ENCODE peak calls at places on chromosomes 1 and 21, in five cellular contexts. B, A, C, V and K are unnamed samples. For H3K4me1 and H3K27me3, the result is how much of the 10 kb centered on the place peaks cover.

GRCh38 chr1:19974822-19975416 is 4.5 kb downstream of the PLA2G2A start:
- DNase-seq in V (peak), A (peak), B (peak), C (no peak), K (peak)

GRCh38 chr1:248837045-248837793 is 805 bp upstream of the ZNF672 start:
- DNase-seq in B (no peak), A (no peak), C (no peak), V (no peak), K (no peak)

GRCh38 chr21:17089121-17089520 is 423.7 kb upstream of the CXADR start:
- DNase-seq in C (no peak), A (peak), V (no peak), B (no peak), K (no peak)

GRCh38 chr1:85865183-85865582 is 156.9 kb upstream of the ZNHIT6 start:
- DNase-seq in B (no peak), C (no peak), V (no peak), A (no peak), K (no peak)

GRCh38 chr1:9363061-9363471 is 70.4 kb downstream of the SPSB1 start:
- DNase-seq in A (no peak), V (no peak), B (no peak), C (no peak), K (no peak)

GRCh38 chr1:243851129-243851756 is 1.2 kb upstream of the AKT3 start:
- DNase-seq in B (no peak), C (no peak), V (no peak), A (no peak), K (no peak)

GRCh38 chr1:22490309-22490708 is 38.7 kb downstream of the ZBTB40 start:
- DNase-seq in C (no peak), A (no peak), B (no peak), V (no peak), K (no peak)

GRCh38 chr21:45390121-45390751 is 14.7 kb upstream of the COL18A1 start:
- DNase-seq in B (peak), V (no peak), A (no peak), C (no peak), K (no peak)

GRCh38 chr1:109104364-109105151 is 9.4 kb upstream of the ELAPOR1 start:
- DNase-seq in C (no peak), A (no peak), V (no peak), B (no peak), K (peak)

GRCh38 chr1:109361649-109362048 is 36.1 kb downstream of the SORT1 start:
- DNase-seq in V (no peak), C (no peak), B (no peak), A (no peak), K (no peak)

GRCh38 chr1:192489046-192489445 is 86.5 kb upstream of the RGS1 start:
- DNase-seq in B (no peak), A (peak), C (no peak), V (no peak), K (no peak)

GRCh38 chr1:163914785-163915413 is 593.1 kb downstream of the NUF2 start:
- DNase-seq in A (no peak), V (no peak), B (no peak), C (peak), K (no peak)

GRCh38 chr1:23562138-23562819 is 3.0 kb upstream of the ID3 start:
- DNase-seq in V (peak), A (peak), B (peak), C (peak), K (peak)

GRCh38 chr1:94406446-94406845 is 11.7 kb upstream of the ABCD3 start:
- DNase-seq in A (no peak), C (no peak), B (no peak), V (no peak), K (no peak)

GRCh38 chr1:67921725-67922489 is 88.6 kb upstream of the GNG12 start:
- DNase-seq in A (peak), B (no peak), C (no peak), V (no peak), K (peak)

GRCh38 chr1:235996048-235996785 is 68.7 kb downstream of the NID1 start:
- DNase-seq in C (no peak), B (no peak), V (no peak), A (no peak), K (no peak)

GRCh38 chr1:160338580-160338979 is 4.5 kb downstream of the COPA start:
- DNase-seq in C (no peak), A (no peak), V (no peak), B (no peak), K (no peak)

GRCh38 chr1:226711976-226712778 is 26.9 kb downstream of the ITPKB start:
- DNase-seq in V (peak), B (no peak), A (no peak), C (peak), K (no peak)

GRCh38 chr1:55362558-55362957 is 147.4 kb upstream of the USP24 start:
- DNase-seq in C (peak), B (no peak), V (no peak), A (peak), K (peak)

GRCh38 chr21:37631319-37632117 is 264.9 kb downstream of the DYRK1A start:
- DNase-seq in V (no peak), C (peak), A (peak), B (no peak), K (peak)

GRCh38 chr1:204435886-204436271 is 24.3 kb upstream of the PPP1R15B start:
- DNase-seq in B (no peak), C (no peak), A (no peak), V (no peak), K (no peak)

GRCh38 chr1:2335721-2336475 is 55.5 kb downstream of the MORN1 start:
- DNase-seq in A (no peak), B (no peak), V (no peak), C (no peak), K (no peak)

GRCh38 chr1:230778916-230779590 is 31.9 kb downstream of the CAPN9 start:
- DNase-seq in V (no peak), A (peak), C (no peak), B (no peak), K (no peak)

GRCh38 chr1:196538473-196538872 is 69.8 kb downstream of the KCNT2 start:
- DNase-seq in C (no peak), B (no peak), V (no peak), A (no peak), K (no peak)
- H3K4me1 ChIP-seq in C (under half), B (under half), V (under half), A (under half), K (under half)

GRCh38 chr1:154808261-154808908 is 61.7 kb downstream of the KCNN3 start:
- DNase-seq in B (no peak), V (no peak), A (no peak), C (no peak), K (no peak)

GRCh38 chr1:154807048-154807591 is 63.0 kb downstream of the KCNN3 start:
- DNase-seq in V (no peak), C (peak), A (no peak), B (no peak), K (no peak)

GRCh38 chr1:154803203-154803920 is 66.7 kb downstream of the KCNN3 start:
- DNase-seq in B (no peak), V (no peak), C (no peak), A (no peak), K (no peak)

GRCh38 chr1:154808909-154809262 is 61.2 kb downstream of the KCNN3 start:
- DNase-seq in V (no peak), C (no peak), B (peak), A (no peak), K (no peak)

GRCh38 chr1:154806333-154806732 is 63.7 kb downstream of the KCNN3 start:
- DNase-seq in C (no peak), V (no peak), A (no peak), B (no peak), K (no peak)
- H3K27me3 ChIP-seq in C (under half), V (under half), A (under half), B (under half), K (half or more)

GRCh38 chr1:212555426-212555825 is 53.1 kb upstream of the ATF3 start:
- DNase-seq in A (no peak), V (no peak), B (no peak), C (no peak), K (no peak)
- H3K27ac ChIP-seq in A (no peak), V (no peak), B (no peak), C (no peak), K (no peak)

DNA sequence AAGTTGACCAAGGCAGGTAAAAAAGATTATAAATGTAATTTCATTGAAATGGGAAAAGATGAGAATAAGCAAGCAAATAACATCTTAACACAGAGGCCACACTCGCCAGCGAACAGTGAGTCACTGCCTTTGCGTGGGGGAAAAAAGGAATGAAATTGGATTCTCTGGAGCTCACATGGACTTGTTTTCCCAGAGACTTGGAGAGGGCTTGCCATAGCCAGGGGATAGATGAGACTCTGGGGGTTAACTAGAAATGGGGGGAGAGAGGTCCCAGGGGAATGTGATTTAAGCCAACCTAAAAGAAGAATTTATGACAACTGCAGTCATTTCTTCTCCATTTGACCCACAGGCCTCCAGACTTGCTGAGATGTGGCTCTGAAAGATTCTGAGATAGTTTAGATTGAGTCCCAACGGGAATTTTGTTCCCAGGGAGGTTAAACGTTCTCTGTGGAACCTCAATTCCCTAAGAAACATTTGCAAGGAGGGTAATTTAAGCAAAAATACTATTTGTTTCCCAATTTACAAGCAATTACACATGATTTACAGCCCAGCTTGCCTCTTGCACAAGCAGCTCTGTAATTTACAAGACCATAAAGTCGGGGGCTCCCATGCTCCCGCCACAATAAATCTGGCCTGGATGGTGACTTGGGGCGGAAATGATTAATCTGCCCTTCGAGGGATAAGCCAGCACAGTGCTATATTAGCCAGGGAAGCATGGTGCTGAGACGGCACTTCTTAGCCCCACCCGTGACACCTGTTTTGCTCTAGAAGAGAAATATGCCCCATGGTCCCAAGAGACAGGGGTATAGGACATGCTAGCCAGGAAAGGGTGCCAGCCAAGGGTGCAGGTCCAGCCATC is 68.8 kb downstream of the GRIK3 start:
- DNase-seq in V (no peak), A (no peak), B (no peak), C (no peak), K (no peak)
- H3K4me1 ChIP-seq in V (under half), A (under half), B (under half), C (under half), K (under half)

GRCh38 chr1:150002217-150002616 is 8.3 kb downstream of the OTUD7B start:
- DNase-seq in C (no peak), V (no peak), B (no peak), A (no peak), K (no peak)

GRCh38 chr1:150003826-150004225 is 6.7 kb downstream of the OTUD7B start:
- DNase-seq in A (no peak), C (no peak), B (no peak), V (no peak), K (no peak)

GRCh38 chr1:150008699-150009098 is 1.8 kb downstream of the OTUD7B start:
- DNase-seq in B (no peak), C (no peak), V (no peak), A (no peak), K (no peak)

GRCh38 chr1:150006881-150007401 is 3.6 kb downstream of the OTUD7B start:
- DNase-seq in C (no peak), B (no peak), V (no peak), A (no peak), K (peak)

DNA sequence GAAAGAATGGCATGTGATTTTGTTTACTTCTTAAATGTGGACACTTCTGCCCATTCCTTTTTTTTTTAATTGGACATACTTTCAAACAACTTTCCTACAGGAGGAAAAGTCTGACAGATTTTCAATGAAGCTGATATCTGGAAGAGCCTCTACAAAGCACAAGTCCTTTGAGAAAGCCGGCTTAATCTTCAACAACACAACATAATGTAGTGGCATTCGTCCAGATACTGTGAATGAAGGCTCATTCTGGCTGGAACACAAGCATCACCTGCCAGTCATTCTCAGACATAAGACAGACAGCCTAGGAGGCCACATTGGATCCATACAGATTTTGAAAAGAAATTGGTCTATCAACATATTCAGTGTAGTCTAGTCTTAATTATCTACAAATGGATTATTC is 4.9 kb downstream of the OTUD7B start:
- DNase-seq in V (no peak), A (no peak), C (no peak), B (no peak), K (no peak)
- H3K27me3 ChIP-seq in V (under half), A (under half), C (under half), B (under half), K (under half)

DNA sequence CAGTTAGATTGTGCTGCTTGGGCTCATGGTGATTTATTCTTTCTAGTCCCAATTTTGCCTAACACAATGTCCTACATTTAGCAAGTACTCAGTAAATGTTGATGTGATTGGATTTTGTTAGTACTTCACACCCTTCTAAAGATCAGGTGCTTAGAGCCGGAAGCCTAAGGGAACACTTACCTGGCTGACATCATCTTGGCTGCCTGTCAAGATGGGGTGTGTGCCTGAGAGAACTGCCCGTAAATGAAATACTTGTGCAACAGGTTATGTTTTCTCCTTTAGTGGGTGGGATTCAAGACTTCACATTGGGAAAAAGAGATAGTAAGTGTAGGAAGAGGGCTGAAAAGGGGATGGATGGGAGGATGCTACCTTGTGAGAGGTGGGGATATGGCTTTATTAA is 75.5 kb upstream of the MACF1 start:
- DNase-seq in C (no peak), B (no peak), V (no peak), A (no peak), K (peak)
- H3K27ac ChIP-seq in C (no peak), B (no peak), V (no peak), A (peak), K (peak)

DNA sequence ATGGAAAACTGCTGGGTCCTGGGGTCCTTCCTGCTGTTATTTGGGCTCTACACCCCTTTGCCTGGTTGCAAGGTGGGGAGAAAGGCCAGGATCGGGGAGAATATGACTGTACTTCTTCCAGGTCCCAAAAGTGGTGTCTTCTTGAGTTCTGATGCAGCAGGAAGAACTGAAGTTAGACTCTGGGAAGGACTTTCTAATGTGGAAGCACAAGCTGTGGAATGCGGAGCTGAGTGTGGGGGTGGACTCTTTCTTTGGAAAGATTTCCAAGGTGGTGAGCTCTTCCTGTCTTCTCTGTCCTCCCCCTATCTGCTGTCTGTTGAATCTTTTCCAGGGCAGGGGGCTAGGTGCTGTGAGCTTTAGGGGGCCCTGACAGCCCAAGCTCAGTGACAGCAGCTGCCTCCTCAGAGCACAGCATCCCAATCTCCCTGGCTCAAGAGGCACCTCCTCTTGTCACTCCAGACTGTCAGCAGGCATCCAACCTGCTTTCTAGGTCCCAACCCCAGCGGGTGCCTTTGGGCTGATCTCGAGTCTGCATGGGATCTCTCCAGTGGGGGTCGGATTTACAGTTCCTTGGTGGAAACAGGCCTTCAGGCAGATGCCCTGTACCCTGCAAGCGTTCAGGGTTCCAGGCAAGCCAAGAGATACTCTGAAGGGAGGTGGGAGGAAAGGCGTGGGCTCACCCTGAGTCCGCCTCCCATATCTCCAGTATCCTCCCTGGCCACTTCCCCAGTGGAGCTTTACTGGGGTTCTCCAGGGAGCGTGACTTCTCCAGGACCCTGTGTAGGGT is 23.2 kb downstream of the ADORA1 start:
- DNase-seq in A (no peak), B (no peak), C (no peak), V (no peak), K (no peak)
- H3K4me1 ChIP-seq in A (under half), B (under half), C (under half), V (under half), K (under half)

GRCh38 chr1:7360526-7360925 is 410.6 kb upstream of the VAMP3 start:
- DNase-seq in V (no peak), C (no peak), B (no peak), A (no peak), K (no peak)
- H3K27me3 ChIP-seq in V (under half), C (half or more), B (under half), A (under half), K (under half)

GRCh38 chr21:41877901-41878830 is 978 bp downstream of the PRDM15 start:
- DNase-seq in A (peak), C (peak), B (no peak), V (peak), K (peak)
- H3K27ac ChIP-seq in A (peak), C (peak), B (peak), V (peak), K (peak)

GRCh38 chr1:46303038-46303871 is at the start of the genes LRRC41 and UQCRH:
- DNase-seq in V (peak), B (peak), C (peak), A (peak), K (peak)

GRCh38 chr1:46298387-46298786 is 5.0 kb downstream of the LRRC41 start:
- DNase-seq in A (no peak), B (no peak), V (no peak), C (no peak), K (no peak)

GRCh38 chr1:46302091-46303037 is 1.1 kb downstream of the LRRC41 start:
- DNase-seq in V (peak), A (peak), B (peak), C (peak), K (no peak)

GRCh38 chr1:46301406-46302090 is 1.9 kb downstream of the LRRC41 start:
- DNase-seq in C (no peak), B (no peak), A (no peak), V (no peak), K (no peak)

GRCh38 chr1:46300673-46301405 is 2.6 kb downstream of the LRRC41 start:
- DNase-seq in C (no peak), B (no peak), A (peak), V (no peak), K (no peak)
- H3K4me1 ChIP-seq in C (under half), B (under half), A (under half), V (under half), K (under half)